ENCODE peak calls at places on chromosomes 16 and 17, in five cellular contexts. A is suprapubic skin; E is CD4-positive, alpha-beta T cell; H is choroid plexus epithelial cell; Q is esophagus muscularis mucosa. Z is an unnamed sample.

GRCh38 chr17:14198013-14198412 is 38.6 kb downstream of the CDRT15 start:
- DNase-seq in A (no peak), E (no peak), H (no peak), Q (no peak), Z (no peak)

GRCh38 chr16:50463581-50464324 is 84.4 kb upstream of the NKD1 start:
- DNase-seq in A (peak), E (no peak), H (no peak), Q (no peak), Z (no peak)

GRCh38 chr16:54366943-54367342 is 80.4 kb upstream of the IRX3 start:
- DNase-seq in A (no peak), E (no peak), H (no peak), Q (no peak), Z (no peak)

GRCh38 chr17:72710185-72710584 is 382.3 kb downstream of the SLC39A11 start:
- DNase-seq in A (no peak), E (no peak), H (no peak), Q (no peak), Z (no peak)

GRCh38 chr16:2856686-2857450 is 1.1 kb downstream of the PRSS22 start:
- DNase-seq in A (no peak), E (no peak), H (no peak), Q (no peak), Z (no peak)

GRCh38 chr17:56178203-56178602 is 24.9 kb downstream of the ANKFN1 start:
- DNase-seq in A (no peak), E (no peak), H (no peak), Q (no peak), Z (no peak)

GRCh38 chr16:87740441-87740840 is 25.3 kb downstream of the KLHDC4 start:
- DNase-seq in A (no peak), E (no peak), H (peak), Q (no peak), Z (no peak)

GRCh38 chr16:28204622-28205021 is 7.1 kb downstream of the XPO6 start:
- DNase-seq in A (no peak), E (no peak), H (no peak), Q (no peak), Z (no peak)

DNA sequence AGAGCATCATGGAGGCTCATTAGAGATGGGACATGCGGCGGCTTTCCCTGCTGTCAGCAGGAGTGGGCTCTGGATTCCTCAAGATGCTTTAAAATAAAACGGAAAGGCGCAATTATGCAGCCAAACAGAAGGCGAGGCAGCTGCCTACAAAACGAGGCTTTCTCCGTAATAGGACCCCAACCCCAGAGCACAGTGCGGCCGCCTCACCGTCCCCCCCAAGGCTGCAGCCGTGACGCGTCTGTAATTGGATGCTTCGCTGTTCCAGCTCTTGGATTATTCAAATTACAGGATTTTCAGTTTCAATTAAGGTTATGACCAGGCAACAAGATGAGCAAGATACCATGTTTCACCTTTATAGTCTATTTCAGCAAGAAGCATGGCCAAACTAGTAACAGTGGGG is 37.2 kb upstream of the ABR start:
- DNase-seq in A (no peak), E (no peak), H (no peak), Q (no peak), Z (no peak)
- TF ChIP-seq CTCF in A (no peak), E (no peak), H (no peak), Q (no peak), Z (no peak)

DNA sequence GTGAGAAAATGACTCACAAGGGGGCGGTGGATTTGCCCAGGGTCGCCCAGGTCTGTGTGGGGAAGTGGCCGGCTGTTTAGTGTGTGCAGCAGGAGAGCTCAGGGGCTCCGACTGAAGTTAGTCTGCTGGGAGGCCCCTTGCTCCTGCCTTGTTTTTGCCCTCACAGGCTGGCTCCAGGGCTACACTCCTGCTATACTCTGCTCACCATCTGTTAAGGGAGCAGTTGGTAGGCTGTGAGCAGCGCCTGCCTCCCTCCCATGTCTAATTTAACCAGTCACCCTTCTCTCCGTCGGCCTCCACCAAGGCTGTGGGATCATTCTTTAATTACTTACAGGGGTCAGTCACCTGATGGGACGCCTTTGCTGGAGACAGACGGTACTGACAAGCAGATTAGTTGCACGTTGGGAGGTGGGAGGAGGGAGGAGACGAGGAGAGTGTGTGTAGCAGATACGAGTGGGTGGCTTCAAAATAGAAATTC is 35.5 kb downstream of the KSR1 start:
- DNase-seq in A (no peak), E (no peak), H (peak), Q (no peak), Z (no peak)
- TF ChIP-seq CTCF in A (no peak), E (no peak), H (no peak), Q (no peak), Z (no peak)

GRCh38 chr17:34853916-34854315 is 107.3 kb downstream of the CCT6B start:
- DNase-seq in A (no peak), E (no peak), H (no peak), Q (no peak), Z (no peak)

GRCh38 chr17:34850964-34851363 is 110.3 kb downstream of the CCT6B start:
- DNase-seq in A (no peak), E (no peak), H (no peak), Q (no peak), Z (no peak)

GRCh38 chr17:34852141-34852540 is 109.1 kb downstream of the CCT6B start:
- DNase-seq in A (no peak), E (no peak), H (no peak), Q (no peak), Z (no peak)

GRCh38 chr17:34850023-34850422 is 111.2 kb downstream of the CCT6B start:
- DNase-seq in A (no peak), E (no peak), H (no peak), Q (no peak), Z (no peak)

GRCh38 chr17:34852614-34853013 is 108.6 kb downstream of the CCT6B start:
- DNase-seq in A (no peak), E (no peak), H (no peak), Q (no peak), Z (no peak)
- TF ChIP-seq CTCF in A (no peak), E (no peak), H (no peak), Q (no peak), Z (peak)

DNA sequence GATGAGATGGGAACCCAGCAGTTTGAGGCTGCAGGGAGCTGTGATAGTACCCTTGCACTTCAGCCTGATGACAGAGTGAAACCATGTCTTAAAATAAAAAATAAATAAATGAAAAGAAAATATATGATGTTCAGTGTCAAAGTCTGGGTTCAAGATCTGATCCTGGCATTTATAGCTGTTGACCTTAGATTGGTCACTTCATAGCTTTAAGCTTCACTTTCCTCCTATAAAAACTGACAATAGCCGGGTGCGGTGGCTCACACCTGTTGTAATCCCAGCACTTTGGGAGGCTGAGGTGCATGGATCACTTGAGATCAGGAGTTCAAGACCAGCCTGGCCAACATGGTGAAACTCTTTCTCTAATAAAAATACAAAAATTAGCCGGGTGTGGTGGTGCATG is 5.2 kb upstream of the ZNF821 start:
- DNase-seq in A (no peak), E (no peak), H (no peak), Q (no peak), Z (no peak)
- TF ChIP-seq CTCF in A (no peak), E (no peak), H (no peak), Q (no peak), Z (no peak)

GRCh38 chr17:16456770-16457316 is 35.1 kb downstream of the LRRC75A start:
- DNase-seq in A (no peak), E (no peak), H (no peak), Q (no peak), Z (no peak)
- TF ChIP-seq CTCF in A (no peak), E (no peak), H (no peak), Q (no peak), Z (no peak)

DNA sequence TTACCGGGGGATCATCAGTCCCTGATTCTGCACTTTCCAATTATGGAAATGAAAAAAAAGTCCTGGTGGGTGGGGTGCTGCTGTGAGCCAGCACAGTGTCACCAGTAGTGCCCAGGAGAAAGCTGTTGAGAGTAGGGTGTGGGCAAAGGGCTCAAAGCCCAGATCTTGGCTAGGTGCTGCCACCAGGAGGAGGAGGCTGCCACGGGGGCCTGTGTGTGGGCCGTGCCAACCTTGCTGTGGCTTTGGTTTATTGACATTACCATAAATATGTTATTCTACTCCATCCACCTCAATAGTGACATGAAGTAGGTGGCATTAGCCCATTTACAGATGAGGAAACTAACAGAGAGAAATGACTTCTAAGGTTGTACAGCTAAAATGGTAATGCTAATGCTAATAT is 6.7 kb upstream of the PRPSAP2 start:
- DNase-seq in A (no peak), E (no peak), H (no peak), Q (no peak), Z (no peak)
- TF ChIP-seq CTCF in A (no peak), E (no peak), H (no peak), Q (no peak), Z (no peak)

GRCh38 chr17:81034779-81035388 is at the start of gene BAIAP2:
- DNase-seq in A (peak), E (peak), H (peak), Q (peak), Z (peak)
- TF ChIP-seq CTCF in A (no peak), E (no peak), H (no peak), Q (no peak), Z (no peak)

Z was measured in type B pancreatic cell.